ENCODE peak calls at places on chromosomes 12 and 14, in eight cellular contexts. K, B, F, G, Q, J, C and V are unnamed samples.

GRCh38 chr12:47219243-47219642 is 139.5 kb upstream of the AMIGO2 start:
- DNase-seq in K (no peak), B (no peak), F (no peak), G (no peak), Q (no peak), J (no peak), C (peak; percentile 39), V (no peak)

GRCh38 chr14:22558221-22558913 is 30.7 kb downstream of the DAD1 start:
- DNase-seq in K (peak; percentile 82), B (no peak), F (no peak), G (peak; percentile 29), Q (peak; percentile 61), J (no peak), C (no peak), V (no peak)

GRCh38 chr12:6089041-6089823 is 35.2 kb downstream of the VWF start:
- DNase-seq in K (peak; percentile 23), B (no peak), F (no peak), G (peak; percentile 76), Q (no peak), J (peak; percentile 18), C (peak; percentile 91), V (peak; percentile 29)

GRCh38 chr14:88842414-88842813 is 18.0 kb downstream of the TTC8 start:
- DNase-seq in K (no peak), B (no peak), F (no peak), G (no peak), Q (no peak), J (no peak), C (no peak), V (no peak)

GRCh38 chr14:22915886-22916521 is 2.9 kb downstream of the RBM23 start:
- DNase-seq in K (no peak), B (no peak), F (no peak), G (no peak), Q (no peak), J (no peak), C (no peak), V (no peak)

GRCh38 chr14:63308723-63309317 is 9.9 kb downstream of the GPHB5 start:
- DNase-seq in K (peak; percentile 62), B (no peak), F (no peak), G (peak; percentile 45), Q (peak; percentile 17), J (peak; percentile 27), C (no peak), V (no peak)

GRCh38 chr14:99976681-99977080 is 88.5 kb upstream of the EVL start:
- DNase-seq in K (no peak), B (no peak), F (no peak), G (no peak), Q (no peak), J (no peak), C (no peak), V (no peak)

GRCh38 chr14:76951149-76951548 is 77.4 kb downstream of the IRF2BPL start:
- DNase-seq in K (no peak), B (no peak), F (no peak), G (no peak), Q (no peak), J (no peak), C (no peak), V (no peak)

GRCh38 chr12:120331390-120331789 is 3.8 kb upstream of the PLA2G1B start:
- DNase-seq in K (no peak), B (no peak), F (no peak), G (no peak), Q (no peak), J (no peak), C (no peak), V (no peak)

GRCh38 chr14:100654814-100655795 is 67.9 kb upstream of the BEGAIN start:
- DNase-seq in K (peak; percentile 76), B (peak; percentile 9), F (peak; percentile 28), G (peak; percentile 93), Q (peak; percentile 72), J (peak; percentile 69), C (peak; percentile 12), V (no peak)

GRCh38 chr12:57461904-57462306 is 2.3 kb downstream of the GLI1 start:
- DNase-seq in K (no peak), B (no peak), F (no peak), G (no peak), Q (no peak), J (no peak), C (no peak), V (no peak)

GRCh38 chr12:122106891-122107660 is 28.5 kb downstream of the MLXIP start:
- DNase-seq in K (no peak), B (no peak), F (no peak), G (no peak), Q (peak; percentile 78), J (peak; percentile 57), C (peak; percentile 85), V (peak; percentile 71)

GRCh38 chr14:104297313-104297704 is 158.9 kb downstream of the KIF26A start:
- DNase-seq in K (no peak), B (no peak), F (no peak), G (no peak), Q (no peak), J (no peak), C (no peak), V (no peak)

GRCh38 chr14:53894456-53894855 is 62.2 kb downstream of the BMP4 start:
- DNase-seq in K (no peak), B (no peak), F (no peak), G (no peak), Q (no peak), J (no peak), C (peak; percentile 50), V (no peak)

GRCh38 chr14:32932921-32933622 is 5.6 kb upstream of the NPAS3 start:
- DNase-seq in K (peak; percentile 80), B (no peak), F (no peak), G (peak; percentile 75), Q (no peak), J (peak; percentile 17), C (no peak), V (peak; percentile 70)

GRCh38 chr12:45728625-45729232 is 777 bp upstream of the ARID2 start:
- DNase-seq in K (peak; percentile 97), B (peak; percentile 90), F (peak; percentile 92), G (peak; percentile 87), Q (peak; percentile 98), J (peak; percentile 96), C (peak; percentile 97), V (peak; percentile 98)

GRCh38 chr14:22854963-22855724 is 16.4 kb upstream of the LRP10 start:
- DNase-seq in K (no peak), B (no peak), F (no peak), G (no peak), Q (no peak), J (no peak), C (peak; percentile 10), V (peak; percentile 40)

GRCh38 chr12:104742551-104742961 is 215.5 kb downstream of the SLC41A2 start:
- DNase-seq in K (no peak), B (no peak), F (no peak), G (no peak), Q (no peak), J (no peak), C (no peak), V (no peak)

GRCh38 chr14:32846821-32847220 is 91.9 kb upstream of the NPAS3 start:
- DNase-seq in K (no peak), B (no peak), F (no peak), G (no peak), Q (no peak), J (no peak), C (no peak), V (no peak)

GRCh38 chr12:74747305-74747704 is 209.7 kb downstream of the ATXN7L3B start:
- DNase-seq in K (no peak), B (no peak), F (no peak), G (no peak), Q (peak; percentile 2), J (no peak), C (no peak), V (no peak)

GRCh38 chr14:65019944-65020566 is 33.4 kb downstream of the FNTB start:
- DNase-seq in K (no peak), B (no peak), F (no peak), G (peak; percentile 52), Q (peak; percentile 65), J (peak; percentile 34), C (peak; percentile 62), V (no peak)

GRCh38 chr14:50955373-50956043 is 11.2 kb upstream of the PYGL start:
- DNase-seq in K (peak; percentile 55), B (no peak), F (no peak), G (peak; percentile 61), Q (peak; percentile 78), J (no peak), C (peak; percentile 98), V (peak; percentile 85)

GRCh38 chr14:68944162-68944561 is 34.9 kb downstream of the ACTN1 start:
- DNase-seq in K (no peak), B (no peak), F (no peak), G (no peak), Q (no peak), J (no peak), C (peak; percentile 42), V (no peak)

GRCh38 chr12:124039276-124039675 is 66.3 kb downstream of the ZNF664 start:
- DNase-seq in K (no peak), B (no peak), F (no peak), G (no peak), Q (no peak), J (peak; percentile 56), C (peak; percentile 31), V (no peak)

GRCh38 chr14:67424539-67424938 is 12.6 kb upstream of the PLEK2 start:
- DNase-seq in K (no peak), B (no peak), F (no peak), G (no peak), Q (no peak), J (no peak), C (no peak), V (no peak)

GRCh38 chr12:57896139-57896436 is 45.3 kb upstream of the ATP23 start:
- DNase-seq in K (no peak), B (no peak), F (no peak), G (no peak), Q (no peak), J (no peak), C (no peak), V (no peak)

GRCh38 chr12:47238665-47239064 is 158.9 kb upstream of the AMIGO2 start:
- DNase-seq in K (no peak), B (no peak), F (no peak), G (no peak), Q (no peak), J (no peak), C (no peak), V (no peak)

GRCh38 chr12:77888611-77889010 is 57.9 kb downstream of the NAV3 start:
- DNase-seq in K (no peak), B (no peak), F (no peak), G (no peak), Q (no peak), J (no peak), C (peak; percentile 89), V (no peak)

GRCh38 chr12:94289551-94290312 is 141.4 kb downstream of the PLXNC1 start:
- DNase-seq in K (no peak), B (no peak), F (no peak), G (no peak), Q (no peak), J (no peak), C (peak; percentile 9), V (no peak)

GRCh38 chr12:96906498-96906848 is 584 bp upstream of the NEDD1 start:
- DNase-seq in K (no peak), B (no peak), F (no peak), G (no peak), Q (no peak), J (no peak), C (no peak), V (no peak)

GRCh38 chr12:59452746-59453145 is 143.1 kb upstream of the SLC16A7 start:
- DNase-seq in K (no peak), B (no peak), F (no peak), G (no peak), Q (no peak), J (no peak), C (no peak), V (no peak)

GRCh38 chr12:101592931-101593330 is 1.8 kb upstream of the MYBPC1 start:
- DNase-seq in K (no peak), B (no peak), F (no peak), G (no peak), Q (no peak), J (no peak), C (no peak), V (no peak)